ENCODE peak calls at places on chromosomes 3 and 15, in four cellular contexts. One of them, this sample, is unnamed.

GRCh38 chr3:87792532-87793321 is 266.1 kb downstream of the CGGBP1 start:
- DNase-seq in SK-N-SH: peak
- DNase-seq in H1: no peak
- DNase-seq in K562: peak
- DNase-seq in this sample: no peak

GRCh38 chr3:11637901-11638668 is 5.6 kb downstream of the VGLL4 start:
- DNase-seq in K562: no peak
- DNase-seq in SK-N-SH: peak
- DNase-seq in H1: no peak
- DNase-seq in this sample: no peak

GRCh38 chr3:98596902-98597500 is 3.6 kb upstream of the CPOX start:
- DNase-seq in SK-N-SH: peak
- DNase-seq in K562: peak
- DNase-seq in H1: no peak
- DNase-seq in this sample: peak

GRCh38 chr3:127284258-127284657 is 3.6 kb downstream of the PRR20G start:
- DNase-seq in K562: no peak
- DNase-seq in H1: no peak
- DNase-seq in SK-N-SH: no peak
- DNase-seq in this sample: no peak

GRCh38 chr3:143001034-143001368 is 369 bp upstream of the U2SURP start:
- DNase-seq in K562: no peak
- DNase-seq in SK-N-SH: no peak
- DNase-seq in H1: no peak
- DNase-seq in this sample: no peak

GRCh38 chr15:95267476-95267875 is 1036.1 kb downstream of the MCTP2 start:
- DNase-seq in SK-N-SH: no peak
- DNase-seq in K562: no peak
- DNase-seq in H1: no peak
- DNase-seq in this sample: no peak

GRCh38 chr3:113265281-113265680 is 53.9 kb downstream of the BOC start:
- DNase-seq in H1: no peak
- DNase-seq in SK-N-SH: no peak
- DNase-seq in K562: no peak
- DNase-seq in this sample: no peak

GRCh38 chr3:149536429-149536828 is 61.9 kb downstream of the TM4SF4 start:
- DNase-seq in SK-N-SH: peak
- DNase-seq in K562: no peak
- DNase-seq in H1: no peak
- DNase-seq in this sample: no peak

GRCh38 chr3:88059380-88060160 is 515 bp downstream of the ZNF654 start:
- DNase-seq in SK-N-SH: peak
- DNase-seq in H1: no peak
- DNase-seq in K562: peak
- DNase-seq in this sample: no peak

GRCh38 chr3:62556121-62556520 is 182.8 kb upstream of the FEZF2 start:
- DNase-seq in SK-N-SH: no peak
- DNase-seq in H1: no peak
- DNase-seq in K562: no peak
- DNase-seq in this sample: no peak

GRCh38 chr3:177804646-177805045 is 607.4 kb upstream of the TBL1XR1 start:
- DNase-seq in K562: no peak
- DNase-seq in H1: no peak
- DNase-seq in SK-N-SH: no peak
- DNase-seq in this sample: no peak

GRCh38 chr3:190013943-190014924 is 106.5 kb downstream of the P3H2 start:
- DNase-seq in K562: no peak
- DNase-seq in H1: no peak
- DNase-seq in SK-N-SH: no peak
- DNase-seq in this sample: no peak

GRCh38 chr3:40741729-40742128 is 217.0 kb downstream of the ZNF621 start:
- DNase-seq in H1: no peak
- DNase-seq in SK-N-SH: no peak
- DNase-seq in K562: no peak
- DNase-seq in this sample: no peak

GRCh38 chr15:38378162-38378560 is 75.8 kb upstream of the FAM98B start:
- DNase-seq in H1: no peak
- DNase-seq in K562: no peak
- DNase-seq in SK-N-SH: no peak
- DNase-seq in this sample: no peak

GRCh38 chr3:48477959-48478480 is 26.0 kb downstream of the SHISA5 start:
- DNase-seq in H1: no peak
- DNase-seq in SK-N-SH: no peak
- DNase-seq in K562: no peak
- DNase-seq in this sample: no peak

GRCh38 chr3:42681361-42682038 is 3.8 kb upstream of the KLHL40 start:
- DNase-seq in K562: no peak
- DNase-seq in H1: no peak
- DNase-seq in SK-N-SH: no peak
- DNase-seq in this sample: no peak

GRCh38 chr3:128521715-128522114 is 28.7 kb upstream of the GATA2 start:
- DNase-seq in H1: no peak
- DNase-seq in SK-N-SH: no peak
- DNase-seq in K562: no peak
- DNase-seq in this sample: no peak

GRCh38 chr15:70761046-70761445 is 2.3 kb downstream of the UACA start:
- DNase-seq in H1: no peak
- DNase-seq in SK-N-SH: no peak
- DNase-seq in K562: no peak
- DNase-seq in this sample: no peak

GRCh38 chr15:77546050-77546501 is 86.6 kb downstream of the LINGO1 start:
- DNase-seq in H1: no peak
- DNase-seq in SK-N-SH: peak
- DNase-seq in K562: peak
- DNase-seq in this sample: no peak

GRCh38 chr15:33218071-33218491 is 23.6 kb upstream of the FMN1 start:
- DNase-seq in K562: no peak
- DNase-seq in H1: no peak
- DNase-seq in SK-N-SH: no peak
- DNase-seq in this sample: no peak

GRCh38 chr3:62073038-62073437 is 300.3 kb downstream of the FEZF2 start:
- DNase-seq in H1: no peak
- DNase-seq in K562: no peak
- DNase-seq in SK-N-SH: no peak
- DNase-seq in this sample: no peak

GRCh38 chr3:196757876-196758739 is 18.5 kb downstream of the PAK2 start:
- DNase-seq in SK-N-SH: no peak
- DNase-seq in H1: no peak
- DNase-seq in K562: no peak
- DNase-seq in this sample: no peak
- TF ChIP-seq RAD21 in SK-N-SH: no peak
- TF ChIP-seq RAD21 in H1: no peak
- TF ChIP-seq RAD21 in K562: no peak
- TF ChIP-seq RAD21 in this sample: no peak

GRCh38 chr3:141333796-141334626 is 34.3 kb upstream of the ZBTB38 start:
- DNase-seq in SK-N-SH: no peak
- DNase-seq in H1: no peak
- DNase-seq in K562: no peak
- DNase-seq in this sample: no peak

GRCh38 chr3:141332436-141332835 is 35.9 kb upstream of the ZBTB38 start:
- DNase-seq in K562: no peak
- DNase-seq in SK-N-SH: no peak
- DNase-seq in H1: no peak
- DNase-seq in this sample: no peak

GRCh38 chr3:141330235-141330634 is 38.1 kb upstream of the ZBTB38 start:
- DNase-seq in H1: no peak
- DNase-seq in K562: no peak
- DNase-seq in SK-N-SH: no peak
- DNase-seq in this sample: no peak

GRCh38 chr3:141330718-141331369 is 37.5 kb upstream of the ZBTB38 start:
- DNase-seq in H1: no peak
- DNase-seq in SK-N-SH: no peak
- DNase-seq in K562: no peak
- DNase-seq in this sample: no peak

DNA sequence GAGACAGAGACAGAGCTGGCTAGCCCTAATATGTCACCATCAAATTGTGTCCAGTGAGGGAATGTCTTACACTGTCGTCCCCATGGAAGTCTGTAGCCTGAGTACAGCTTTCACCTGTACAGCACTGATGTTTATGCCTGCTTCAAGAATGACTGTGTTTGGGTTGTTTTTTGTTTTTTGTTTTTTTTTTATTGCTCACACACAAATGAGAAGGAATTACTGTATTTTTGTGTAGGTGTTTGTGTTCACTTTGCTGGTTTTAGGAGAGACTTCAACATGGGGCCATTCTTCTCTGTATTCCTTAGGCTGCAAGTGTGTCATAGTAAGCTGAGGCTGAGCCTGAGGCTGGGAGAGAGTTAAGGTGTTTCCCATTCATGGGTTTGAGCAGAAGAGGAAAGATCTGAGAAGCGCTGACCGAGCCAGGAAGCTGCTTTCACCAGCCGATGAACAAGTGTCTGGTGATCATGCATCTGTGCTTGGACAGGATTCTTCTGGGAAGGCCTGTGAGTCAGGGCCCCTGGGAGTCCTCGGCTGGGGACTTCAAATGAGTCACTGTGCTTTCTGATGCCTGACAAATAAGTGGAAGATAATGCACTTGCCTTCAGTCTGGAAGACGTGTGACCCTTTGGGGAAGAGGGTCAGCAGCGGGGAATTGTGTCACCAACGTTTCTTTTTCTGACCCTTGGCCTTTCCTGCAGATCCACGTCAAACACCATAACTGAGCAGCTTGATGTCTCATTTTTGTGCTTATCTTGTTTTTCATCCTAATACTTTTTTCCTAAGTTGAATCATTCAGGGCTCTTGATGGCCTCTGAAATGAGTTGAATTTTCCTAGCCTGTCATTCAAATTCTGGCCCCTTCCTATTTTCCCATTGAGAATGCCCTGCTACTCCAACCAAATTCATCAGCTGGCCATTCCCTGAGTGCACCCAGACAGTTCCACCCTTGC is 36.7 kb upstream of the ZBTB38 start:
- DNase-seq in H1: no peak
- DNase-seq in SK-N-SH: no peak
- DNase-seq in K562: peak
- DNase-seq in this sample: peak
- TF ChIP-seq TAF1 in H1: no peak
- TF ChIP-seq TAF1 in SK-N-SH: peak
- TF ChIP-seq TAF1 in K562: peak
- TF ChIP-seq TAF1 in this sample: no peak

GRCh38 chr3:37943631-37944242 is 46.8 kb upstream of the VILL start:
- DNase-seq in SK-N-SH: no peak
- DNase-seq in H1: no peak
- DNase-seq in K562: no peak
- DNase-seq in this sample: no peak

GRCh38 chr3:37946531-37946889 is 44.1 kb upstream of the VILL start:
- DNase-seq in SK-N-SH: no peak
- DNase-seq in K562: no peak
- DNase-seq in H1: no peak
- DNase-seq in this sample: no peak

GRCh38 chr3:37945407-37945802 is 45.2 kb upstream of the VILL start:
- DNase-seq in SK-N-SH: peak
- DNase-seq in H1: no peak
- DNase-seq in K562: no peak
- DNase-seq in this sample: no peak

GRCh38 chr3:37944243-37944955 is 46.2 kb upstream of the VILL start:
- DNase-seq in K562: no peak
- DNase-seq in H1: no peak
- DNase-seq in SK-N-SH: no peak
- DNase-seq in this sample: no peak

DNA sequence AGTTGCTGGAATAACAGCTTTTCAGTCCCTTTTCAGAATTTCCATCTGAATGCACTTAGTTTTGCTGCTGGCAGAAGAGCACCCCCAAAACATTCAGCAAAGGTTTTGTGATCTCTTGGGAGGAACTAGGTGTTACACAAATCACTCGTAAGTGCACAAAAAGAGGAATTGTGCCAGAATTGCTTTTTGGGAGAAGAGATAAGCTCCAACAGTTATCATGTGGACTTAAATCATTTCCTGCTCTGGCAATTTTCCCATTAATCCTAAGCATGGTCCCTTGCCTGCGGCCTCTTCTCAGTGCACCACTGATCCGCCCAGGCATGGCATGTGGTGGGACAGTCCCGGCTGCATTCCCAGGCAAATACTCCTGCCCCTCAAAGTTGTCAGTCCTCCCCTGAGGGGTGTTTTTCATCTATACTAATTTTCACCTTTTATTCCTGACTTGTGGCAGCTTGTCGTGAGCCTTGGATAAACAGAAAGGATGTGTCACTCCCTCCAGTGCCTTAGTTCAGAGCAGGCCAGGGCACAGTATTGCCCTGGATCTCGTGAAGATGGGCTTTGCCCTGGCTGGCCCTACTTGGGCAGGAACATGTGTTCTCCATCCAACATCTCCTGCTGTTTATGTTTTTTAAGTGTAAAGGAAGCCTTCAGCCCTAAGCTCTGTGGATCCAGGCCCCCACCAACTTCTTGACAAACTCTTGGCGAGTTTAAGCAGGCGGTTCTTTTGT is 44.6 kb upstream of the VILL start:
- DNase-seq in H1: no peak
- DNase-seq in SK-N-SH: peak
- DNase-seq in K562: no peak
- DNase-seq in this sample: no peak
- TF ChIP-seq RAD21 in H1: no peak
- TF ChIP-seq RAD21 in SK-N-SH: peak
- TF ChIP-seq RAD21 in K562: no peak
- TF ChIP-seq RAD21 in this sample: no peak

DNA sequence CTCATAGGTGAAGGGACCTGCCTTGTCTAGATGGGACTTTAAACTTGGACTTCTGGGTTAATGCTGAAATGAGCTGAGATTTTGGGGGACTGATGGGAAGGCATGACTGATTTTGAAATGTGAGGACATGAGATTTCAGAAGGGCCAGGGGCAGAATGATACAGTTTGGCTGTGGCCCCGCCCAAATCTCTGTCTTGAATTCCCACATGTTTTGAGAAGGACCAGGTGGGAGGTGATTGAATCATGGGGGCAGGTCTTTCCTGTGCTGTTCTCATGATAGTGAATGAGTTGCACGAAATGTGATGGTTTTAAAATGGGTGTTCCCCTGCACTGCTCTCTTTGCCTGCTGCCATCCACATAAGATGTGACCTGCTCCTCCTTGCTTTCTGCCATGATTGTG is 42.8 kb downstream of the ILDR1 start:
- DNase-seq in H1: no peak
- DNase-seq in SK-N-SH: no peak
- DNase-seq in K562: no peak
- DNase-seq in this sample: no peak
- TF ChIP-seq TAF1 in H1: no peak
- TF ChIP-seq TAF1 in SK-N-SH: no peak
- TF ChIP-seq TAF1 in K562: no peak
- TF ChIP-seq TAF1 in this sample: no peak

GRCh38 chr3:186974824-186975281 is 44.5 kb downstream of the ST6GAL1 start:
- DNase-seq in H1: no peak
- DNase-seq in SK-N-SH: no peak
- DNase-seq in K562: no peak
- DNase-seq in this sample: no peak
- TF ChIP-seq RAD21 in H1: no peak
- TF ChIP-seq RAD21 in SK-N-SH: no peak
- TF ChIP-seq RAD21 in K562: no peak
- TF ChIP-seq RAD21 in this sample: no peak

This sample was measured in GM12878.